ENCODE peak calls at places on chromosomes 13 and 19, in ten cellular contexts. N, P, F, W, I, T, V, C, O and G are unnamed samples.

GRCh38 chr19:56839665-56840451 is 668 bp downstream of the PEG3 start:
- DNase-seq in N (no peak), P (peak; percentile 55), F (no peak), W (peak; percentile 99), I (no peak), T (peak; percentile 59), V (no peak), C (no peak), O (no peak), G (no peak)

GRCh38 chr13:97367016-97367415 is 67.0 kb upstream of the RAP2A start:
- DNase-seq in N (no peak), P (no peak), F (no peak), W (no peak), I (no peak), T (no peak), V (no peak), C (peak; percentile 82), O (no peak), G (no peak)

GRCh38 chr19:3986260-3987041 is 1.2 kb upstream of the EEF2 start:
- DNase-seq in N (peak; percentile 70), P (no peak), F (no peak), W (peak; percentile 60), I (peak; percentile 52), T (peak; percentile 58), V (peak; percentile 35), C (peak; percentile 60), O (no peak), G (no peak)

GRCh38 chr13:24071423-24072075 is 89.0 kb upstream of the SPATA13 start:
- DNase-seq in N (peak; percentile 1), P (no peak), F (no peak), W (no peak), I (no peak), T (no peak), V (no peak), C (no peak), O (no peak), G (no peak)

GRCh38 chr13:109843695-109844094 is 57.3 kb upstream of the IRS2 start:
- DNase-seq in N (no peak), P (no peak), F (no peak), W (no peak), I (no peak), T (no peak), V (no peak), C (no peak), O (no peak), G (no peak)

GRCh38 chr13:26897706-26898550 is 137.3 kb upstream of the GPR12 start:
- DNase-seq in N (no peak), P (no peak), F (no peak), W (no peak), I (no peak), T (no peak), V (no peak), C (no peak), O (no peak), G (no peak)

GRCh38 chr13:68944272-68944671 is 1163.4 kb upstream of the ATXN8OS start:
- DNase-seq in N (no peak), P (no peak), F (no peak), W (no peak), I (no peak), T (no peak), V (no peak), C (no peak), O (no peak), G (no peak)

GRCh38 chr13:45011198-45011597 is 21.9 kb downstream of the GPALPP1 start:
- DNase-seq in N (no peak), P (no peak), F (no peak), W (no peak), I (no peak), T (no peak), V (no peak), C (no peak), O (no peak), G (no peak)

GRCh38 chr13:46962286-46962941 is 65.6 kb upstream of the HTR2A start:
- DNase-seq in N (no peak), P (no peak), F (no peak), W (no peak), I (no peak), T (no peak), V (no peak), C (no peak), O (no peak), G (no peak)

GRCh38 chr19:35757231-35757748 is 461 bp upstream of the HSPB6 start:
- DNase-seq in N (peak; percentile 72), P (no peak), F (no peak), W (peak; percentile 48), I (no peak), T (peak; percentile 69), V (no peak), C (peak; percentile 50), O (no peak), G (no peak)

GRCh38 chr13:31200636-31200970 is 828 bp downstream of the B3GLCT start:
- DNase-seq in N (no peak), P (no peak), F (peak; percentile 15), W (no peak), I (no peak), T (peak; percentile 68), V (no peak), C (peak; percentile 13), O (no peak), G (no peak)

GRCh38 chr19:47518139-47518538 is 3.3 kb upstream of the NAPA start:
- DNase-seq in N (no peak), P (no peak), F (no peak), W (no peak), I (no peak), T (no peak), V (no peak), C (no peak), O (peak; percentile 20), G (no peak)

GRCh38 chr13:101576452-101576851 is 124.0 kb downstream of the ITGBL1 start:
- DNase-seq in N (peak; percentile 8), P (no peak), F (no peak), W (no peak), I (no peak), T (no peak), V (no peak), C (no peak), O (no peak), G (no peak)

GRCh38 chr13:33125821-33126570 is 109.8 kb downstream of the KL start:
- DNase-seq in N (peak; percentile 81), P (no peak), F (no peak), W (no peak), I (no peak), T (no peak), V (no peak), C (peak; percentile 89), O (no peak), G (peak; percentile 91)

GRCh38 chr13:100944791-100945345 is 270.3 kb upstream of the TMTC4 start:
- DNase-seq in N (no peak), P (no peak), F (no peak), W (no peak), I (no peak), T (no peak), V (no peak), C (no peak), O (no peak), G (no peak)

GRCh38 chr13:73273737-73274136 is 214.9 kb downstream of the KLF5 start:
- DNase-seq in N (peak; percentile 49), P (no peak), F (no peak), W (no peak), I (no peak), T (no peak), V (no peak), C (peak; percentile 46), O (no peak), G (peak; percentile 87)

GRCh38 chr19:47411101-47411500 is 8.2 kb downstream of the MEIS3 start:
- DNase-seq in N (no peak), P (no peak), F (no peak), W (no peak), I (no peak), T (no peak), V (no peak), C (no peak), O (no peak), G (no peak)

GRCh38 chr19:15166700-15167099 is 34.1 kb downstream of the NOTCH3 start:
- DNase-seq in N (no peak), P (no peak), F (no peak), W (no peak), I (no peak), T (no peak), V (no peak), C (no peak), O (no peak), G (no peak)

GRCh38 chr13:39676315-39676876 is 20.9 kb downstream of the COG6 start:
- DNase-seq in N (peak; percentile 26), P (no peak), F (no peak), W (no peak), I (no peak), T (peak; percentile 5), V (no peak), C (peak; percentile 11), O (no peak), G (peak; percentile 16)

GRCh38 chr19:33393286-33394005 is 19.9 kb downstream of the CEBPG start:
- DNase-seq in N (no peak), P (no peak), F (no peak), W (no peak), I (no peak), T (no peak), V (no peak), C (no peak), O (no peak), G (no peak)

GRCh38 chr13:48078251-48078656 is 16.6 kb downstream of the MED4 start:
- DNase-seq in N (no peak), P (no peak), F (no peak), W (no peak), I (no peak), T (peak; percentile 4), V (no peak), C (no peak), O (no peak), G (peak; percentile 4)

GRCh38 chr13:40609972-40610726 is 56.3 kb downstream of the FOXO1 start:
- DNase-seq in N (no peak), P (no peak), F (no peak), W (no peak), I (no peak), T (no peak), V (no peak), C (no peak), O (no peak), G (no peak)

GRCh38 chr13:98523455-98524102 is 53.3 kb downstream of the STK24 start:
- DNase-seq in N (no peak), P (no peak), F (no peak), W (no peak), I (no peak), T (no peak), V (no peak), C (no peak), O (no peak), G (no peak)

GRCh38 chr19:4373601-4374441 is 26.5 kb downstream of the SH3GL1 start:
- DNase-seq in N (no peak), P (no peak), F (no peak), W (peak; percentile 33), I (no peak), T (no peak), V (no peak), C (peak; percentile 57), O (no peak), G (no peak)

GRCh38 chr19:40510526-40511115 is 43.8 kb downstream of the SPTBN4 start:
- DNase-seq in N (no peak), P (no peak), F (no peak), W (no peak), I (no peak), T (no peak), V (no peak), C (no peak), O (no peak), G (no peak)

GRCh38 chr19:16202320-16203255 is 4.9 kb downstream of the AP1M1 start:
- DNase-seq in N (no peak), P (no peak), F (no peak), W (no peak), I (no peak), T (peak; percentile 1), V (no peak), C (no peak), O (no peak), G (no peak)

GRCh38 chr19:46678110-46678732 is 17.2 kb upstream of the DACT3 start:
- DNase-seq in N (no peak), P (no peak), F (peak; percentile 29), W (no peak), I (peak; percentile 45), T (peak; percentile 40), V (peak; percentile 15), C (no peak), O (peak; percentile 46), G (no peak)

GRCh38 chr19:4914736-4915501 is 5.6 kb downstream of the UHRF1 start:
- DNase-seq in N (peak; percentile 59), P (peak; percentile 19), F (peak; percentile 67), W (no peak), I (peak; percentile 71), T (peak; percentile 88), V (peak; percentile 65), C (peak; percentile 70), O (peak; percentile 56), G (no peak)